ENCODE peak calls at places on chromosome 11, in four cellular contexts. Z, J, N and Q are unnamed samples.

GRCh38 chr11:126478466-126478865 is 123.0 kb downstream of the ST3GAL4 start:
- DNase-seq in J (no peak), N (no peak), Z (no peak), Q (no peak)

GRCh38 chr11:42631223-42631843 is 680.5 kb upstream of the API5 start:
- DNase-seq in N (no peak), Z (no peak), J (no peak), Q (no peak)

GRCh38 chr11:75719089-75719638 is 1.5 kb downstream of the MOGAT2 start:
- DNase-seq in N (peak), Z (no peak), J (peak), Q (no peak)

GRCh38 chr11:119093951-119094815 is 7.5 kb downstream of the DPAGT1 start:
- DNase-seq in Z (no peak), J (peak), N (no peak), Q (peak)

GRCh38 chr11:63567044-63567840 is 4.1 kb upstream of the PLAAT2 start:
- DNase-seq in J (peak), N (peak), Z (no peak), Q (peak)

GRCh38 chr11:76159303-76159937 is 46.9 kb downstream of the WNT11 start:
- DNase-seq in J (no peak), Z (no peak), N (no peak), Q (no peak)

GRCh38 chr11:134346976-134347350 is 15.2 kb downstream of the GLB1L2 start:
- DNase-seq in J (no peak), Z (no peak), N (no peak), Q (no peak)

GRCh38 chr11:68677432-68677831 is 6.9 kb upstream of the GAL start:
- DNase-seq in Z (peak), J (peak), N (no peak), Q (peak)

GRCh38 chr11:61689164-61689496 is 8.9 kb downstream of the DAGLA start:
- DNase-seq in N (no peak), J (no peak), Z (no peak), Q (no peak)

GRCh38 chr11:79441159-79441875 is 487 bp upstream of the TENM4 start:
- DNase-seq in Z (no peak), J (peak), N (no peak), Q (no peak)

GRCh38 chr11:116162541-116163230 is 610.1 kb downstream of the BUD13 start:
- DNase-seq in J (no peak), Z (no peak), N (no peak), Q (no peak)

GRCh38 chr11:64534950-64535349 is 56.1 kb upstream of the SLC22A12 start:
- DNase-seq in J (no peak), N (no peak), Z (no peak), Q (no peak)

GRCh38 chr11:125423247-125423849 is 72.7 kb downstream of the FEZ1 start:
- DNase-seq in N (no peak), J (no peak), Z (no peak), Q (peak)

DNA sequence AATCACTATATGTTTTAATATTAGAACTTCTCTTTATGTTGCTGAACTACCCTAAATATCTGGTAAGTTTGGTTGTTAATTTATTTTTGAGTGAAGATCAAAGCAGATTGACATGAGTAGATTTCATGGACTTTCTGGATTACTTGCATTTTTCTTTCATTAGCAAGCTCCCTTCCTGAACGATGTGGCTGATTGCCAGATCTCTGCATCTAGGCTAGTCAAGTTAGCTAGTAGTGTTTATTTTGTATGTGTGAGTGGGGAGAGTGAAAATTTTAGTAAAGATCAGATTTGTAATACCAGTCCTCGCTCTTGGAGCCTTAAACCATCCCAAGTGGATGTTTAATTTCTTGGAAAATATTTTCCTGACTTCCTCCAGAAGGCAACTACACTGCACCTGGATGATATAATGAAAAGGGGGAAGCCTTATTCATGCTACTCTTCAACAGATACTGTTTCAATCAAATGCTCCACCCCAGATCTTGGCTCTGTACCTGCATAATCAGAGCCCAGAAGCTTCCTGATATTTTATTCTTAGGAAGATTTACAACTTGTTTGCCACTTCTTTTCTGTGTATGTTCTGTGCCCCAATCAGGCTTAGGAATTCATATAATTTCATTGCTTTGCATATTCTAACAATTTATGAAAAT is 143.2 kb upstream of the GRIA4 start:
- DNase-seq in N (no peak), Z (no peak), J (peak), Q (no peak)
- TF ChIP-seq CHD1 in N (no peak), Z (no peak), J (no peak), Q (no peak)

GRCh38 chr11:11395126-11395525 is 42.1 kb upstream of the CSNK2A3 start:
- DNase-seq in Z (no peak), J (no peak), N (no peak), Q (no peak)

GRCh38 chr11:11397043-11397415 is 44.0 kb upstream of the CSNK2A3 start:
- DNase-seq in N (no peak), J (peak), Z (no peak), Q (no peak)

GRCh38 chr11:11400635-11401232 is 47.7 kb upstream of the CSNK2A3 start:
- DNase-seq in J (no peak), Z (no peak), N (no peak), Q (peak)

GRCh38 chr11:11400121-11400520 is 47.1 kb upstream of the CSNK2A3 start:
- DNase-seq in J (no peak), N (no peak), Z (no peak), Q (no peak)

GRCh38 chr11:11396290-11397042 is 43.4 kb upstream of the CSNK2A3 start:
- DNase-seq in N (no peak), Z (no peak), J (peak), Q (no peak)
- TF ChIP-seq CHD1 in N (no peak), Z (no peak), J (no peak), Q (no peak)

DNA sequence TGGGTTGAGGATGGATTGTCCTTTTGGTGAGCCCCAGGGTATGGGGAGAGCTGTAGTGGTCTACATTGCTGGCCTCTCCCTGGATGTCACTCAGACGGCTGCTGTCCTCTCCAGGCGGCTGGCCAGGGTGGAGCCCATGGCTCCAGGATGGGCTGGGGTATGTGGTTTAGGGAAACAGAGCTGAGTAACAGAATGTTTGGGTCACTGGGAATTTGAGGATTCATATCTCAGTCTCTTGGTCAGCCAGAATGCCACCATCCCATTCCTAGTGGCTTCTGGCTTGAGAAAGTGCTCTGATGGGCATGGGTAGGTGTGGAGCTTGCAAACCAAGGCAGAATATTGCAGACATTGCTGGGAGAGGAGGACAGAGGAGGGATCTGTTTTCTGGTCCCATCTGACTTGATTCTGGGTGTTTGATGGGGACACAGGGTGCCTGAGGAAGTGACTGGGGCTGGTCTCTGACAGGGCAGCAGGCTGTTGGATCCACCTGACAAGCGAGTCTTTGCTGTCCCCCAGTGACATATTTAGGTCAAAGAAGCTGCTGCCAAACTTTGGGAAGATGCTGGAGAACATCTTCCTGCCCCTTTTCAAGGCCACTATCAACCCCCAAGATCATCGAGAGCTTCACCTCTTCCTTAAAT is 41.4 kb downstream of the AMPD3 start:
- DNase-seq in Z (no peak), J (no peak), N (no peak), Q (no peak)
- TF ChIP-seq CHD1 in Z (no peak), J (no peak), N (no peak), Q (no peak)

GRCh38 chr11:72241290-72241781 is 2.6 kb downstream of the PHOX2A start:
- DNase-seq in Z (no peak), J (no peak), N (no peak), Q (no peak)

GRCh38 chr11:72240461-72241289 is 3.3 kb downstream of the PHOX2A start:
- DNase-seq in Z (no peak), N (no peak), J (no peak), Q (no peak)

GRCh38 chr11:72238492-72239295 is 5.3 kb downstream of the PHOX2A start:
- DNase-seq in Z (no peak), N (no peak), J (no peak), Q (no peak)

GRCh38 chr11:72239296-72239848 is 4.6 kb downstream of the PHOX2A start:
- DNase-seq in J (peak), Z (no peak), N (no peak), Q (no peak)

DNA sequence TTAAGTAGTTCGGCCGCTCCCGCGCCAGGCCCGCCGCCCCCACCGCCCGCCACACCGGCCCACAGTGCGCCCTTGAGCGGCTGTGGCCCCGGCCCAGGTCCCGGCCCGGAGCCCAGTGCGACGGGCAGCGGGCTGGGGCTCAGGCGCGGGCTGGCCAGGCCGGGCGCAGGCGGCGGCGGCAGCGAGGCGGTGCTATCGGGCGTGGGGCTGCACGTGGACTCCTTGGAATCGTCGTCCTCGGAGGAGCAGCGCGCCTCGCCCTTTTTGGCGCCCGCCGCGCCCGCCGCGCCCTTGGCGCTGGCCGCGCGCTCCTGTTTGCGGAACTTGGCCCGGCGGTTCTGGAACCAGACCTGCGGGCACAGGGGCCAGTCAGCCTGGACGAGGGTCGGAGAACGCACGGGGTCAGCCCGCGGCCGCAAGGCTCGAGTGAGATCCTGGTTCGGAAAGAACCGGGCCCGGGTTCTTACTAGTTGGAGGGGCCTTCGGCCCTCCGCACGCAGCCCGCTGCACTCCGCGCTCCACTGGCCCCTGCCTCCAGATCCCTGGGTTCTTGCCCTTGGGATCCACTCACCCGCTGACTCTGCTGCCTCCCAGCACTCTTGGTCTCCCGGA is 4.0 kb downstream of the PHOX2A start:
- DNase-seq in Z (no peak), J (no peak), N (no peak), Q (no peak)
- TF ChIP-seq CHD1 in Z (no peak), J (no peak), N (no peak), Q (no peak)

GRCh38 chr11:66080055-66080817 is 10.2 kb downstream of the PACS1 start:
- DNase-seq in J (peak), N (no peak), Z (no peak), Q (peak)
- TF ChIP-seq CHD1 in J (no peak), N (no peak), Z (no peak), Q (no peak)

DNA sequence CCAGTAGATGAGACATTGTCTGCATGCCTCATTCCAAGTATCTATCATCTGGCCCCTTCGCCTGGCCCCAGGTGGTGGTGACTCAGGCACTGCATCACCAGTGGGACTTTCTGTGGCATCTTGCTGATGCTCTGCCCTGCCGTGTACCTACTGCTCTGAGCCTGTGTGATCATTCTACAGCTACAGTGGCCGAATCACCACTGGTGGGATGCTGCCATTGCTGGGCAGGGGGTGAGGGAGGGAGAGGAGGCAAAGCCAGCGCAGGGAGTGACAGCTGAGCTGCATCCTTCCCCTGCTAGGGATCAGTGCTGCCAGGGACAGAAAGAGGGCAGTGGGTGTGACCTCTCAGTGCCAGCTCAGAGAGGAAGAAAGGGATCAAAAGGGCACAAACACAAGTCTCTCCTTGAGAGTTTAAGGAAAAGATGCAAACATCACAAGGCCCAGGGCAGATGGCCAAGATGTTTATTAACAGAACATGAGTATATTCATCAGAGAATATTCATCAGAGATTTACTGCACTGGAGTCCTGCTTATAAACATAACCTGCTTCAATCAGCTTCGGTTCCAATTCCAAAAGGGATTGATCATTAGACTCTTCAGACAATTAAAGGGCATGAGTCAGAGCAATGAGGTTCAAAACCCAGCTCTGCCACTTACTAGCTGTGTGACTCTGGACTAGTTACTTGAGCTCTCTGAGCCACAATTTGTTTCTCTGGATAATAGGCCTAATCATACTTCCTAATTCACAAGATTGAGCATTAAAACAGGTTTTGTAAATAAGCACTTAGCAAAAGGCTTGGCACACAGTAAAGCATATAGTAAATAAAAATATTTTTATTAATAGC is 109.8 kb downstream of the NAT10 start:
- DNase-seq in Z (no peak), J (peak), N (no peak), Q (no peak)
- TF ChIP-seq CHD1 in Z (no peak), J (no peak), N (no peak), Q (no peak)

DNA sequence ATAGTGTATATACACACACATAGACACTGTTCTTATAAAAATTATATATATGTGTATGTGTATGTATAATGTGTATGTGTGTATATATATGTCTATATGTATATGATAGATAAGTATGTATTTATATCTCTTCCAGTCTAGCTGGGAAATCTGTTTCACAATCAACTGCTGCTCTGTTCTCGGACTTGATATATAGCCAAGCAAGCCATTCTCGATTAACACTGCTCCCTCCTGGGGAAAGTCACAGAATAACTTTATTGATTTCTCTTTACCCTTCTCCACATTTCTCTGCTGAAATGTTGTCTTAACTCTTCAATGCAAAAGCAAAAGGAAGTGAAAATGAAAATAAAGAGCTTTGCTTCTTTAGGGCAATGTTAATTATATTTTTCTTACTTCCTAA is 2.2 kb downstream of the BLID start:
- DNase-seq in J (peak), Z (no peak), N (no peak), Q (no peak)
- TF ChIP-seq CHD1 in J (no peak), Z (no peak), N (no peak), Q (no peak)

GRCh38 chr11:45176996-45177395 is 30.6 kb downstream of the PRDM11 start:
- DNase-seq in J (no peak), Z (no peak), N (no peak), Q (no peak)

GRCh38 chr11:45180158-45180887 is 33.9 kb downstream of the PRDM11 start:
- DNase-seq in Z (no peak), N (no peak), J (no peak), Q (no peak)

GRCh38 chr11:45178890-45179663 is 32.6 kb downstream of the PRDM11 start:
- DNase-seq in Z (no peak), N (no peak), J (peak), Q (no peak)

GRCh38 chr11:45179686-45180085 is 33.2 kb downstream of the PRDM11 start:
- DNase-seq in N (no peak), Z (no peak), J (no peak), Q (no peak)

DNA sequence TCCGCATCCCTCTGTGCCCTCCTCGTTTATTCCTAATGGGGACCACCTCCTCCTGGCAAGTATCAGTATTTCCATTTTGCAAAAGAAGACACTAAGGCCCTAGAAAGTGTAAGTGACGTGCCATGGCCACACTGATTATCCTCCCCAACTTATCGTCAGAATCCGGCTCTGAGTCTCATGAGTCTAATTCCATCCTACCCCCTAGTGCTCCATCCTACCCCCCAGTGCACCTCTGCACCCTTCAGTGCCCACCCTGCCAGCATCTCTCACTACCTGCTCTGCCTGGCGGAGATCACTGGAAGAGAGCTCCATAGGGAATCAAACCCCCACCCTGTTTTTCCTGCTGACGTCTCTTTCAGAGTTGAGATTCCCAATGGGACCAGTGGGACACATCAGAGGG is 31.8 kb downstream of the PRDM11 start:
- DNase-seq in Z (no peak), N (no peak), J (no peak), Q (no peak)
- TF ChIP-seq CHD1 in Z (no peak), N (no peak), J (no peak), Q (no peak)